ENCODE peak calls at places on chromosomes 12 and 14, in nine cellular contexts. One of them, this sample, is unnamed.

GRCh38 chr12:40032433-40033259 is 73.2 kb downstream of the SLC2A13 start:
- DNase-seq in heart left ventricle: no peak
- DNase-seq in HFF-Myc: no peak
- DNase-seq in cardiac fibroblast: peak
- DNase-seq in AG10803: no peak
- DNase-seq in upper lobe of left lung: no peak
- DNase-seq in Calu3: no peak
- DNase-seq in fibroblast of pulmonary artery: no peak
- DNase-seq in BJ: no peak
- DNase-seq in this sample: no peak

GRCh38 chr12:110403975-110404675 is 617 bp upstream of the ANAPC7 start:
- DNase-seq in heart left ventricle: peak
- DNase-seq in HFF-Myc: peak
- DNase-seq in upper lobe of left lung: peak
- DNase-seq in AG10803: peak
- DNase-seq in Calu3: peak
- DNase-seq in cardiac fibroblast: peak
- DNase-seq in fibroblast of pulmonary artery: peak
- DNase-seq in BJ: no peak
- DNase-seq in this sample: no peak

GRCh38 chr12:128727999-128728398 is 95.8 kb downstream of the SLC15A4 start:
- DNase-seq in cardiac fibroblast: no peak
- DNase-seq in Calu3: peak
- DNase-seq in fibroblast of pulmonary artery: no peak
- DNase-seq in BJ: no peak
- DNase-seq in AG10803: no peak
- DNase-seq in heart left ventricle: no peak
- DNase-seq in upper lobe of left lung: no peak
- DNase-seq in HFF-Myc: no peak
- DNase-seq in this sample: no peak

GRCh38 chr12:16530268-16530865 is 75.6 kb downstream of the LMO3 start:
- DNase-seq in fibroblast of pulmonary artery: no peak
- DNase-seq in HFF-Myc: no peak
- DNase-seq in cardiac fibroblast: no peak
- DNase-seq in Calu3: no peak
- DNase-seq in AG10803: no peak
- DNase-seq in BJ: no peak
- DNase-seq in heart left ventricle: no peak
- DNase-seq in upper lobe of left lung: no peak
- DNase-seq in this sample: no peak

GRCh38 chr12:31989987-31990386 is 30.8 kb downstream of the RESF1 start:
- DNase-seq in BJ: no peak
- DNase-seq in HFF-Myc: no peak
- DNase-seq in heart left ventricle: no peak
- DNase-seq in cardiac fibroblast: peak
- DNase-seq in fibroblast of pulmonary artery: no peak
- DNase-seq in Calu3: no peak
- DNase-seq in upper lobe of left lung: no peak
- DNase-seq in AG10803: no peak
- DNase-seq in this sample: no peak

GRCh38 chr12:107468182-107468581 is 217.4 kb upstream of the PWP1 start:
- DNase-seq in upper lobe of left lung: peak
- DNase-seq in AG10803: no peak
- DNase-seq in BJ: no peak
- DNase-seq in fibroblast of pulmonary artery: no peak
- DNase-seq in HFF-Myc: no peak
- DNase-seq in heart left ventricle: no peak
- DNase-seq in cardiac fibroblast: no peak
- DNase-seq in Calu3: no peak
- DNase-seq in this sample: no peak

GRCh38 chr14:67004521-67004920 is 184.7 kb upstream of the GARIN2 start:
- DNase-seq in cardiac fibroblast: no peak
- DNase-seq in AG10803: peak
- DNase-seq in fibroblast of pulmonary artery: no peak
- DNase-seq in heart left ventricle: no peak
- DNase-seq in BJ: no peak
- DNase-seq in upper lobe of left lung: no peak
- DNase-seq in HFF-Myc: no peak
- DNase-seq in Calu3: no peak
- DNase-seq in this sample: no peak

GRCh38 chr12:124394462-124395128 is 99.7 kb downstream of the RFLNA start:
- DNase-seq in cardiac fibroblast: peak
- DNase-seq in fibroblast of pulmonary artery: peak
- DNase-seq in BJ: no peak
- DNase-seq in Calu3: no peak
- DNase-seq in HFF-Myc: no peak
- DNase-seq in heart left ventricle: no peak
- DNase-seq in upper lobe of left lung: no peak
- DNase-seq in AG10803: peak
- DNase-seq in this sample: no peak

GRCh38 chr12:79367016-79367575 is 323.7 kb downstream of the PAWR start:
- DNase-seq in fibroblast of pulmonary artery: no peak
- DNase-seq in heart left ventricle: no peak
- DNase-seq in cardiac fibroblast: no peak
- DNase-seq in HFF-Myc: no peak
- DNase-seq in Calu3: no peak
- DNase-seq in BJ: no peak
- DNase-seq in AG10803: no peak
- DNase-seq in upper lobe of left lung: no peak
- DNase-seq in this sample: no peak

GRCh38 chr12:109946505-109946904 is 46.4 kb downstream of the TCHP start:
- DNase-seq in fibroblast of pulmonary artery: peak
- DNase-seq in HFF-Myc: no peak
- DNase-seq in cardiac fibroblast: peak
- DNase-seq in Calu3: no peak
- DNase-seq in AG10803: peak
- DNase-seq in upper lobe of left lung: peak
- DNase-seq in BJ: no peak
- DNase-seq in heart left ventricle: no peak
- DNase-seq in this sample: no peak

GRCh38 chr12:76003263-76003640 is 28.3 kb downstream of the PHLDA1 start:
- DNase-seq in AG10803: no peak
- DNase-seq in Calu3: no peak
- DNase-seq in HFF-Myc: no peak
- DNase-seq in BJ: no peak
- DNase-seq in fibroblast of pulmonary artery: no peak
- DNase-seq in heart left ventricle: no peak
- DNase-seq in cardiac fibroblast: no peak
- DNase-seq in upper lobe of left lung: no peak
- DNase-seq in this sample: no peak

GRCh38 chr14:77124345-77125274 is 17.0 kb downstream of the ZDHHC22 start:
- DNase-seq in heart left ventricle: peak
- DNase-seq in cardiac fibroblast: peak
- DNase-seq in HFF-Myc: no peak
- DNase-seq in fibroblast of pulmonary artery: peak
- DNase-seq in AG10803: no peak
- DNase-seq in BJ: no peak
- DNase-seq in Calu3: peak
- DNase-seq in upper lobe of left lung: peak
- DNase-seq in this sample: no peak

GRCh38 chr12:105420659-105421240 is 90.3 kb downstream of the C12orf75 start:
- DNase-seq in HFF-Myc: peak
- DNase-seq in upper lobe of left lung: peak
- DNase-seq in AG10803: peak
- DNase-seq in cardiac fibroblast: peak
- DNase-seq in fibroblast of pulmonary artery: peak
- DNase-seq in heart left ventricle: peak
- DNase-seq in BJ: no peak
- DNase-seq in Calu3: peak
- DNase-seq in this sample: peak

GRCh38 chr14:100761481-100761880 is 34.8 kb downstream of the DLK1 start:
- DNase-seq in upper lobe of left lung: no peak
- DNase-seq in BJ: peak
- DNase-seq in heart left ventricle: no peak
- DNase-seq in cardiac fibroblast: peak
- DNase-seq in HFF-Myc: peak
- DNase-seq in fibroblast of pulmonary artery: peak
- DNase-seq in AG10803: peak
- DNase-seq in Calu3: no peak
- DNase-seq in this sample: no peak

GRCh38 chr12:2183556-2184541 is 131.1 kb downstream of the CACNA1C start:
- DNase-seq in AG10803: peak
- DNase-seq in fibroblast of pulmonary artery: peak
- DNase-seq in heart left ventricle: no peak
- DNase-seq in BJ: peak
- DNase-seq in Calu3: no peak
- DNase-seq in HFF-Myc: peak
- DNase-seq in cardiac fibroblast: peak
- DNase-seq in upper lobe of left lung: no peak
- DNase-seq in this sample: peak

GRCh38 chr14:24275524-24276139 is 4.2 kb upstream of the RABGGTA start:
- DNase-seq in AG10803: no peak
- DNase-seq in upper lobe of left lung: no peak
- DNase-seq in cardiac fibroblast: no peak
- DNase-seq in Calu3: no peak
- DNase-seq in HFF-Myc: no peak
- DNase-seq in BJ: no peak
- DNase-seq in fibroblast of pulmonary artery: no peak
- DNase-seq in heart left ventricle: no peak
- DNase-seq in this sample: no peak

GRCh38 chr14:24273422-24273998 is 2.1 kb upstream of the RABGGTA start:
- DNase-seq in heart left ventricle: no peak
- DNase-seq in BJ: no peak
- DNase-seq in upper lobe of left lung: peak
- DNase-seq in cardiac fibroblast: no peak
- DNase-seq in fibroblast of pulmonary artery: no peak
- DNase-seq in AG10803: no peak
- DNase-seq in Calu3: no peak
- DNase-seq in HFF-Myc: no peak
- DNase-seq in this sample: no peak

GRCh38 chr14:24272442-24272841 is 1.0 kb upstream of the RABGGTA start:
- DNase-seq in cardiac fibroblast: no peak
- DNase-seq in Calu3: no peak
- DNase-seq in heart left ventricle: no peak
- DNase-seq in BJ: no peak
- DNase-seq in AG10803: no peak
- DNase-seq in upper lobe of left lung: no peak
- DNase-seq in HFF-Myc: no peak
- DNase-seq in fibroblast of pulmonary artery: no peak
- DNase-seq in this sample: no peak

GRCh38 chr14:24271834-24272263 is 452 bp upstream of the RABGGTA start:
- DNase-seq in cardiac fibroblast: no peak
- DNase-seq in fibroblast of pulmonary artery: no peak
- DNase-seq in HFF-Myc: no peak
- DNase-seq in AG10803: no peak
- DNase-seq in heart left ventricle: no peak
- DNase-seq in upper lobe of left lung: no peak
- DNase-seq in BJ: no peak
- DNase-seq in Calu3: no peak
- DNase-seq in this sample: no peak

GRCh38 chr14:24274101-24274543 is 2.7 kb upstream of the RABGGTA start:
- DNase-seq in AG10803: no peak
- DNase-seq in BJ: no peak
- DNase-seq in upper lobe of left lung: peak
- DNase-seq in HFF-Myc: no peak
- DNase-seq in heart left ventricle: no peak
- DNase-seq in cardiac fibroblast: no peak
- DNase-seq in Calu3: peak
- DNase-seq in fibroblast of pulmonary artery: no peak
- DNase-seq in this sample: no peak
- TF ChIP-seq CTCF in AG10803: no peak
- TF ChIP-seq CTCF in BJ: no peak
- TF ChIP-seq CTCF in upper lobe of left lung: no peak
- TF ChIP-seq CTCF in HFF-Myc: no peak
- TF ChIP-seq CTCF in heart left ventricle: no peak
- TF ChIP-seq CTCF in cardiac fibroblast: no peak
- TF ChIP-seq CTCF in Calu3: no peak
- TF ChIP-seq CTCF in fibroblast of pulmonary artery: no peak
- TF ChIP-seq CTCF in this sample: no peak

GRCh38 chr14:45559626-45560025 is 306.6 kb upstream of the MIS18BP1 start:
- DNase-seq in Calu3: no peak
- DNase-seq in heart left ventricle: no peak
- DNase-seq in BJ: no peak
- DNase-seq in AG10803: no peak
- DNase-seq in HFF-Myc: no peak
- DNase-seq in fibroblast of pulmonary artery: no peak
- DNase-seq in cardiac fibroblast: no peak
- DNase-seq in upper lobe of left lung: no peak
- DNase-seq in this sample: no peak
- TF ChIP-seq CTCF in Calu3: no peak
- TF ChIP-seq CTCF in heart left ventricle: no peak
- TF ChIP-seq CTCF in BJ: no peak
- TF ChIP-seq CTCF in AG10803: no peak
- TF ChIP-seq CTCF in HFF-Myc: no peak
- TF ChIP-seq CTCF in fibroblast of pulmonary artery: no peak
- TF ChIP-seq CTCF in cardiac fibroblast: no peak
- TF ChIP-seq CTCF in upper lobe of left lung: no peak
- TF ChIP-seq CTCF in this sample: no peak

GRCh38 chr12:51536159-51536558 is 54.9 kb upstream of the SCN8A start:
- DNase-seq in cardiac fibroblast: peak
- DNase-seq in BJ: no peak
- DNase-seq in upper lobe of left lung: no peak
- DNase-seq in Calu3: no peak
- DNase-seq in heart left ventricle: no peak
- DNase-seq in HFF-Myc: no peak
- DNase-seq in fibroblast of pulmonary artery: peak
- DNase-seq in AG10803: no peak
- DNase-seq in this sample: no peak
- TF ChIP-seq CTCF in cardiac fibroblast: peak
- TF ChIP-seq CTCF in BJ: peak
- TF ChIP-seq CTCF in upper lobe of left lung: no peak
- TF ChIP-seq CTCF in Calu3: no peak
- TF ChIP-seq CTCF in heart left ventricle: no peak
- TF ChIP-seq CTCF in HFF-Myc: no peak
- TF ChIP-seq CTCF in fibroblast of pulmonary artery: peak
- TF ChIP-seq CTCF in AG10803: peak
- TF ChIP-seq CTCF in this sample: peak

GRCh38 chr14:80865565-80865964 is 76.0 kb downstream of the CEP128 start:
- DNase-seq in cardiac fibroblast: no peak
- DNase-seq in heart left ventricle: no peak
- DNase-seq in HFF-Myc: no peak
- DNase-seq in Calu3: no peak
- DNase-seq in upper lobe of left lung: no peak
- DNase-seq in AG10803: no peak
- DNase-seq in fibroblast of pulmonary artery: no peak
- DNase-seq in BJ: no peak
- DNase-seq in this sample: no peak

GRCh38 chr14:80867798-80868197 is 73.7 kb downstream of the CEP128 start:
- DNase-seq in heart left ventricle: no peak
- DNase-seq in HFF-Myc: no peak
- DNase-seq in fibroblast of pulmonary artery: no peak
- DNase-seq in upper lobe of left lung: no peak
- DNase-seq in AG10803: no peak
- DNase-seq in cardiac fibroblast: no peak
- DNase-seq in BJ: no peak
- DNase-seq in Calu3: no peak
- DNase-seq in this sample: no peak

GRCh38 chr14:80867091-80867490 is 74.4 kb downstream of the CEP128 start:
- DNase-seq in upper lobe of left lung: no peak
- DNase-seq in heart left ventricle: no peak
- DNase-seq in fibroblast of pulmonary artery: no peak
- DNase-seq in BJ: no peak
- DNase-seq in Calu3: no peak
- DNase-seq in cardiac fibroblast: no peak
- DNase-seq in AG10803: no peak
- DNase-seq in HFF-Myc: no peak
- DNase-seq in this sample: no peak

DNA sequence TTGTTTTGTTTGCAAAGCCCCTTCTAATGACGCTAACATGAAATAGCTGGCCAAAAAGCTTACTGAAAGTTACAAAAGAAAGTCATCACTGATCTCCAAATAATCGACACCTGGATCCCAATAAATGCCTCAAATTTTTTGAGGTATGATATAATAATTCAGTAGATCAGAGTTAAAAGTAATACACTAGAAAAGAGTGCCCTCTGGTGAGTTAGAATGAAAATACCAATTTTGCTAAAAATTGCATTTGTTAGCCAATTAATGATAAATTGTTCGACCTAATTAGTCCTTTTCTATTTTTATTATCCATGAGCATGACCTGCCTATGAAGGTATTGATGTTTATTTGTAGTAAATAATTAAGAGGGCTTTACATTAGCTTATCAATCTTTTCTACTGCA is 78.6 kb downstream of the CEP128 start:
- DNase-seq in Calu3: no peak
- DNase-seq in fibroblast of pulmonary artery: peak
- DNase-seq in HFF-Myc: no peak
- DNase-seq in upper lobe of left lung: no peak
- DNase-seq in heart left ventricle: no peak
- DNase-seq in cardiac fibroblast: no peak
- DNase-seq in AG10803: no peak
- DNase-seq in BJ: no peak
- DNase-seq in this sample: no peak
- TF ChIP-seq CTCF in Calu3: peak
- TF ChIP-seq CTCF in fibroblast of pulmonary artery: peak
- TF ChIP-seq CTCF in HFF-Myc: no peak
- TF ChIP-seq CTCF in upper lobe of left lung: no peak
- TF ChIP-seq CTCF in heart left ventricle: no peak
- TF ChIP-seq CTCF in cardiac fibroblast: no peak
- TF ChIP-seq CTCF in AG10803: peak
- TF ChIP-seq CTCF in BJ: peak
- TF ChIP-seq CTCF in this sample: peak